ENCODE peak calls at places on chromosomes 2 and 18, in eight cellular contexts. F is sigmoid colon, H is HepG2, J is spleen, P is HCT116, O is K562, U is stomach, B is GM12878. K is an unnamed sample. For H3K4me1, the result is how much of the 10 kb centered on the place peaks cover.

GRCh38 chr18:35406666-35407065 is 29.5 kb upstream of the ZNF396 start:
- DNase-seq in F (no peak), H (no peak), J (no peak), P (no peak), O (peak), U (no peak), B (no peak), K (no peak)

GRCh38 chr2:229296016-229296415 is 24.9 kb upstream of the PID1 start:
- DNase-seq in F (no peak), H (no peak), J (no peak), P (no peak), O (no peak), U (no peak), B (no peak), K (no peak)

GRCh38 chr2:201930831-201931230 is 102.8 kb upstream of the FZD7 start:
- DNase-seq in F (no peak), H (no peak), J (no peak), P (no peak), O (no peak), U (no peak), B (no peak), K (no peak)

GRCh38 chr2:28136557-28136956 is 246.0 kb downstream of the BABAM2 start:
- DNase-seq in F (no peak), H (peak), J (no peak), P (no peak), O (no peak), U (no peak), B (no peak), K (no peak)

GRCh38 chr2:191369034-191369433 is 123.8 kb downstream of the MYO1B start:
- DNase-seq in F (no peak), H (no peak), J (no peak), P (no peak), O (no peak), U (no peak), B (no peak), K (no peak)

GRCh38 chr2:28493636-28494035 is 2.2 kb upstream of the PLB1 start:
- DNase-seq in F (no peak), H (no peak), J (no peak), P (no peak), O (no peak), U (no peak), B (no peak), K (no peak)

GRCh38 chr2:178142274-178143065 is 30.2 kb downstream of the RBM45 start:
- DNase-seq in F (no peak), H (no peak), J (no peak), P (no peak), O (no peak), U (no peak), B (no peak), K (no peak)

GRCh38 chr2:128178650-128179460 is 87.9 kb downstream of the UGGT1 start:
- DNase-seq in F (peak), H (peak), J (peak), P (peak), O (peak), U (peak), B (no peak), K (no peak)

GRCh38 chr2:231785822-231786176 is 446 bp upstream of the COPS7B start:
- DNase-seq in F (no peak), H (no peak), J (no peak), P (no peak), O (no peak), U (no peak), B (no peak), K (no peak)

GRCh38 chr2:198994678-198995077 is 463.1 kb downstream of the SATB2 start:
- DNase-seq in F (no peak), H (no peak), J (no peak), P (no peak), O (no peak), U (no peak), B (no peak), K (no peak)

GRCh38 chr2:29238497-29238896 is 123.3 kb downstream of the CLIP4 start:
- DNase-seq in F (peak), H (peak), J (peak), P (peak), O (peak), U (no peak), B (no peak), K (no peak)

GRCh38 chr2:24915796-24916195 is 4.2 kb downstream of the ADCY3 start:
- DNase-seq in F (no peak), H (no peak), J (peak), P (no peak), O (no peak), U (no peak), B (no peak), K (no peak)

GRCh38 chr2:240570531-240571313 is 2.4 kb downstream of the RNPEPL1 start:
- DNase-seq in F (peak), H (no peak), J (peak), P (no peak), O (no peak), U (peak), B (no peak), K (no peak)

GRCh38 chr2:239691720-239692119 is 290.9 kb upstream of the HDAC4 start:
- DNase-seq in F (no peak), H (no peak), J (no peak), P (no peak), O (no peak), U (no peak), B (no peak), K (peak)

GRCh38 chr18:42513416-42513815 is 558.4 kb downstream of the PIK3C3 start:
- DNase-seq in F (no peak), H (no peak), J (no peak), P (no peak), O (no peak), U (no peak), B (no peak), K (no peak)

GRCh38 chr2:8312221-8312620 is 369.6 kb upstream of the ID2 start:
- DNase-seq in F (no peak), H (no peak), J (no peak), P (no peak), O (no peak), U (no peak), B (no peak), K (peak)

GRCh38 chr18:3062798-3063563 is 50.0 kb upstream of the LPIN2 start:
- DNase-seq in F (peak), H (peak), J (peak), P (peak), O (peak), U (peak), B (no peak), K (no peak)

GRCh38 chr2:29425866-29426265 is 310.7 kb downstream of the CLIP4 start:
- DNase-seq in F (no peak), H (no peak), J (no peak), P (no peak), O (no peak), U (no peak), B (no peak), K (no peak)

GRCh38 chr18:13658444-13659204 is 67.7 kb downstream of the FAM210A start:
- DNase-seq in F (no peak), H (no peak), J (no peak), P (no peak), O (no peak), U (no peak), B (no peak), K (no peak)
- TF ChIP-seq POLR2AphosphoS5 in F (no peak), H (no peak), J (no peak), P (no peak), O (no peak), U (no peak), B (no peak), K (no peak)

DNA sequence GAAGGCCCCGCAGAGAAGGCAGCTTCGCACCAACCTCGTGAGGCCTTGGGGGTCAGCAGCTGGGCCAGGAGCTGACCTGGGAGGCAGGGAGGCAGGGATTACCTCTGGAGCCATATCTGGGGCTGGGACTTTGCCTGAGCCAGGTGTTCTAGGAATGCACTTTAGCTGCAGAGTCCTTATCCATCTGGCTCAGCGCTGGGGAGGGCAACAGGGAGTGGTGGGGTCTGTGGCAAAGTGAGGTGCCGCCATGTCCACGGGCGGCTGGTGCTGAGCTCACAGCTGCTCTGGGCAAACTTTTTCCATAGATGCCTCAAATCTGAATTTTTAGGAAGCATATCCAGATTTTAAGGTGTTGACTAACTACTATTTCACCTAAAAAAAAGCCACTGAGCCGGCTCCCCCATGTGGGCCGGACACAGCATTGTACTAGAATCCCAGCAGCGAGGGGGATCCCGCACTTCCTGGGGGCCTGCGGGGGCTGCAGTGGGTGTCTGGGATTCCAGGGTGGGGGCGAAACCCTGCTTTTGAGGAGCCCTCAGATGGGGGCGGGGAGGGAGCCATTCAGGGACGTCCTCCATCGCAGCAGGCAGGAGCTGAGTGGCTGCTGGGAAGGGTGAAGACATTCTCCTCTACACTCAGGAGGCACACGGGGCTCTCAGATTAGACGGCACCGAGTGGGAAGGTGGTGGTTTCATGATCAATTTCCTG is 34.6 kb downstream of the RTP5 start:
- DNase-seq in F (no peak), H (no peak), J (peak), P (no peak), O (no peak), U (peak), B (no peak), K (no peak)
- H3K4me1 ChIP-seq in F (under half), H (under half), J (under half), P (under half), O (under half), U (under half), B (under half), K (under half)

DNA sequence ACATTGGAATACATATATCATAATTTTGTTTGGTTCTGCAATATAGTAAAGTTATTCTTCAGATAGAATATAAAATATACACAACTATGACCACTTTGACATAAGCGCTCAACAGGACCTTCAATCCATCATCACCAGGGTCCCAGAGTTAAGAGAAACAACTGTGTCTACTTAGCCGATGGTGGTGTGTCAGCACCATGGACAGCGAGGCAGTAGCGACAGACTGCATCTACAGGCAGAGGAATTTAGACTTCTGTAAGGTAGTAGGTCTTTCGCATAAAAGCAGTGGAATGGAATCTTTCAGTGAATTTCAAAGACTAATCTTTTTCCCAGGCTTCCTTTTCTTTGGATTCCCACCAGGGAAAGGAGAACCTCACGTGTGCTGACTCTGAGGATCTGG is 20.5 kb upstream of the LRPPRC start:
- DNase-seq in F (no peak), H (peak), J (no peak), P (no peak), O (peak), U (peak), B (no peak), K (no peak)
- TF ChIP-seq POLR2AphosphoS5 in F (no peak), H (no peak), J (no peak), P (no peak), O (no peak), U (no peak), B (no peak), K (no peak)

GRCh38 chr18:47993409-47993808 is 63.0 kb upstream of the SMAD2 start:
- DNase-seq in F (no peak), H (no peak), J (no peak), P (no peak), O (no peak), U (no peak), B (no peak), K (no peak)

GRCh38 chr18:48000701-48001100 is 70.2 kb upstream of the SMAD2 start:
- DNase-seq in F (no peak), H (no peak), J (no peak), P (no peak), O (no peak), U (no peak), B (no peak), K (no peak)

GRCh38 chr18:47996091-47996541 is 65.7 kb upstream of the SMAD2 start:
- DNase-seq in F (no peak), H (no peak), J (no peak), P (no peak), O (no peak), U (no peak), B (no peak), K (peak)

GRCh38 chr18:47999801-48000248 is 69.4 kb upstream of the SMAD2 start:
- DNase-seq in F (no peak), H (no peak), J (no peak), P (no peak), O (peak), U (no peak), B (no peak), K (no peak)

DNA sequence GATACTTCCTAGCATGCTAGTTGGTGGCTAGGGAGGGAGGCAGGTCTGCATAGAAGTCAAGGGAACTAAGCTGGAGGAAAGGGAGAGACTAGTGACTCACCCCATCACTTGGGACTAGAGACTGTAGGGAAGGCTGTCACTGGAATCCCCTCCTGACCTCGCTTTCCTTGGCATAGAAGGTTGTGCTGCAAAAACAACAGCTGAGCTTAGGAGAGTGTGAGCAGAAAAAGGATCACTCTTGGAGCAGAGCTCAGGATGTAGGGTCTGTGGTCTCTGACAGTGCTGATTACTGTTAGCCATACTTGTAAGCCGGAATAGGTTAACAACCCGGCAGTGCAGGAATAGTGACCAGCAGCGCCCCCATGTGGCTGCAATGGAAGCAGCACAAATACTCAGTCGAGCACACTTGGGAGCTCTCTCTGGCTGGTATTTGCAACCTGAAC is 66.9 kb upstream of the SMAD2 start:
- DNase-seq in F (no peak), H (no peak), J (no peak), P (no peak), O (peak), U (no peak), B (no peak), K (no peak)
- H3K4me1 ChIP-seq in F (under half), H (under half), J (under half), P (under half), O (under half), U (under half), B (under half), K (under half)

DNA sequence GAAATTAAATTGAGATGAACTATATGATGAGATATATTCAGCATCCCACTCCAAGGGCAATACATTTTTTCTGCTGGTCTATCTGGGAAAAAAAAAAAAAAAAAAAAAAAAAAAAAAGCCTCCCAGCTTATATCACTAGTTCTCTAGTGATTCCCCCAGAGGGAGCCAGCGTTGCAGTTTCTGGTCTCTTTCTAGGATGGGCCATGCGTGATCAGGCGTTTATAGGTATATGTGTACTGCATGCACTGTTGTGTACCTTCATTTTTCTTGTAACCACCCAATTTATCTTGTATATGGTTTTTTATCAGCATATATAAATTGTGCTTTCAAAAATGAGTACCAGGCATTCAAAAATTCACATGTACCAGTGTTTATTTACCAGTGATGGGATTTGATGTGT is 35.1 kb downstream of the DCDC2C start:
- DNase-seq in F (no peak), H (peak), J (no peak), P (peak), O (peak), U (no peak), B (no peak), K (no peak)
- TF ChIP-seq POLR2AphosphoS5 in F (no peak), H (no peak), J (no peak), P (no peak), O (no peak), U (no peak), B (no peak), K (no peak)

GRCh38 chr2:36427790-36428243 is 72.2 kb downstream of the CRIM1 start:
- DNase-seq in F (no peak), H (peak), J (peak), P (no peak), O (no peak), U (no peak), B (no peak), K (no peak)
- H3K4me1 ChIP-seq in F (under half), H (under half), J (under half), P (under half), O (under half), U (under half), B (under half), K (under half)

GRCh38 chr2:166468124-166469024 is 25.7 kb downstream of the SCN7A start:
- DNase-seq in F (no peak), H (no peak), J (no peak), P (no peak), O (no peak), U (no peak), B (no peak), K (no peak)
- TF ChIP-seq POLR2AphosphoS5 in F (no peak), H (no peak), J (no peak), P (no peak), O (no peak), U (no peak), B (no peak), K (no peak)

GRCh38 chr2:47301731-47302130 is 101.2 kb upstream of the MSH2 start:
- DNase-seq in F (no peak), H (no peak), J (no peak), P (no peak), O (no peak), U (no peak), B (no peak), K (no peak)
- H3K4me1 ChIP-seq in F (under half), H (under half), J (under half), P (under half), O (under half), U (under half), B (under half), K (under half)

DNA sequence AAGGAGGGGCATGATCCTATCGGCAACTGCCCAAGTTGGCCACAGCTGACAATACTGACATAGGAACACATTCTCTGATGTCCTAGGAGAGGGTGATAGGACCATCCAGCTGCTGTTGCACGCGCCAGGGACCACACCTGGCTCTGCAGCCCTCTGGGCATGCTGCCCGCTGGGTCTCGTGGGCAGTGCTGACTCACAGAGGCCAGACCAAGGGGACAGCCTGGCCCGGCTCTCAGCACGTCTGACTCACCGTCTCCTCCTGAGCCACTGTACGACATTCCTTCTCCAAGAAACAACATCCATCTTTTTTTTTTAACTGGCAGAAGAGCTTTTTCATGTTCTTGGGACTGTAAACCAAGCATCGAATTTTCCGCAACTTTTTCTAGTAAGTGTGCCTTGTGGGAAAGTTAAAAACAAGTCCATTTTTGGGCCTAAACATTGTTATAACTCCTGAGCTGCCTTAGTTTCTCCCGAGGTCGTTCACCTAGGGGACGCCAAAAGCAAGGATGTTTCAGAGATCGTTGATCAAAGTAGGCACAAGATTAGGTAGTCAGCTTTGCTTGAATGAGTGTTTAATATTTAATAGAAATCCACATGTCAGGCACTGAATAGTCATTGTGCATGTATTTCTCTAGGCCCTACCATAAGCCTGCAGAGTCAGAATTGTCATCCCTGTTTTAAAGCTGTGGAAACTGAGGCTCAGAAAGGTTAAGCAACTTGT is 100.3 kb downstream of the TTC32 start:
- DNase-seq in F (peak), H (no peak), J (no peak), P (peak), O (no peak), U (peak), B (no peak), K (no peak)
- TF ChIP-seq POLR2AphosphoS5 in F (peak), H (no peak), J (no peak), P (peak), O (no peak), U (peak), B (no peak), K (peak)

GRCh38 chr2:195471163-195471562 is 185.9 kb upstream of the SLC39A10 start:
- DNase-seq in F (no peak), H (no peak), J (no peak), P (no peak), O (no peak), U (no peak), B (no peak), K (no peak)
- H3K4me1 ChIP-seq in F (under half), H (under half), J (under half), P (under half), O (under half), U (under half), B (under half), K (under half)